ENCODE peak calls at places on chromosomes 2 and 18, in ten cellular contexts. S is adipocyte; M is adrenal gland; W is CD4-positive, alpha-beta T cell; B is lung; E is ovary; D is naive thymus-derived CD4-positive, alpha-beta T cell; O is aorta; K is heart left ventricle; I is OCI-LY7. U is an unnamed sample.

GRCh38 chr18:41936471-41937134 is 18.4 kb upstream of the PIK3C3 start:
- DNase-seq in E (no peak), B (no peak), I (no peak), O (no peak), S (peak; percentile 13), M (no peak), K (no peak), D (no peak), W (no peak), U (no peak)

GRCh38 chr2:61769093-61769675 is 84.7 kb downstream of the FAM161A start:
- DNase-seq in E (no peak), W (no peak), M (no peak), O (no peak), B (no peak), I (no peak), S (no peak), D (no peak), K (no peak), U (no peak)

GRCh38 chr2:126946323-126947089 is 47.8 kb downstream of the TEX51 start:
- DNase-seq in O (no peak), W (no peak), B (peak; percentile 10), D (no peak), M (no peak), E (no peak), K (no peak), S (no peak), I (no peak), U (no peak)

GRCh38 chr2:109402180-109402579 is 211.6 kb downstream of the SEPTIN10 start:
- DNase-seq in I (no peak), K (no peak), D (no peak), S (no peak), M (no peak), W (no peak), E (no peak), B (no peak), O (no peak), U (no peak)

GRCh38 chr2:15764683-15765011 is 173.0 kb downstream of the DDX1 start:
- DNase-seq in W (no peak), I (no peak), S (no peak), E (no peak), K (no peak), O (peak; percentile 38), D (no peak), M (no peak), B (no peak), U (no peak)

GRCh38 chr2:28981016-28981441 is at the start of gene TOGARAM2:
- DNase-seq in S (no peak), K (no peak), B (peak; percentile 41), M (no peak), I (no peak), D (no peak), W (no peak), O (no peak), E (peak; percentile 64), U (no peak)

GRCh38 chr18:64111950-64112349 is 36.9 kb downstream of the LINC00305 start:
- DNase-seq in M (no peak), K (no peak), S (no peak), W (no peak), D (no peak), E (no peak), O (no peak), B (no peak), I (no peak), U (no peak)

GRCh38 chr2:36635194-36635593 is 37.2 kb upstream of the FEZ2 start:
- DNase-seq in W (no peak), D (no peak), B (no peak), O (no peak), I (no peak), S (peak; percentile 32), M (no peak), K (no peak), E (no peak), U (no peak)

GRCh38 chr18:62101236-62101635 is 85.6 kb downstream of the PIGN start:
- DNase-seq in D (no peak), B (no peak), S (peak; percentile 85), I (no peak), W (no peak), K (no peak), E (no peak), O (no peak), M (no peak), U (no peak)

GRCh38 chr2:205741256-205741978 is 59.1 kb downstream of the NRP2 start:
- DNase-seq in B (no peak), S (no peak), D (no peak), E (no peak), K (no peak), I (no peak), M (no peak), W (no peak), O (no peak), U (no peak)

GRCh38 chr18:55688066-55688465 is 100.1 kb upstream of the TCF4 start:
- DNase-seq in M (no peak), B (no peak), D (no peak), W (no peak), S (no peak), I (no peak), K (no peak), O (no peak), E (no peak), U (no peak)
- H3K9me3 ChIP-seq in M (no peaks in the 10 kb centered on the region), B (peaks cover 2% of the 10 kb centered on the region), D (no peaks in the 10 kb centered on the region), W (no peaks in the 10 kb centered on the region), S (no peaks in the 10 kb centered on the region), I (no peaks in the 10 kb centered on the region), K (no peaks in the 10 kb centered on the region), O (no peaks in the 10 kb centered on the region), E (no peaks in the 10 kb centered on the region), U (no peaks in the 10 kb centered on the region)

GRCh38 chr2:25714740-25715139 is 41.4 kb upstream of the DTNB start:
- DNase-seq in M (no peak), K (no peak), W (no peak), S (peak; percentile 22), B (no peak), D (no peak), I (no peak), E (no peak), O (no peak), U (no peak)

GRCh38 chr2:25712455-25712854 is 39.1 kb upstream of the DTNB start:
- DNase-seq in S (no peak), O (no peak), M (no peak), I (no peak), D (no peak), B (no peak), E (no peak), W (no peak), K (no peak), U (no peak)

GRCh38 chr2:25710750-25711149 is 37.4 kb upstream of the DTNB start:
- DNase-seq in S (no peak), E (no peak), D (no peak), M (no peak), W (no peak), K (no peak), I (no peak), B (no peak), O (no peak), U (no peak)

GRCh38 chr2:25709349-25709748 is 36.0 kb upstream of the DTNB start:
- DNase-seq in O (no peak), I (no peak), D (no peak), W (no peak), E (no peak), B (no peak), S (no peak), K (no peak), M (no peak), U (no peak)

GRCh38 chr2:25711641-25712369 is 38.4 kb upstream of the DTNB start:
- DNase-seq in O (no peak), M (no peak), B (no peak), K (no peak), S (no peak), D (no peak), E (no peak), W (no peak), I (no peak), U (no peak)
- H3K9me3 ChIP-seq in O (no peaks in the 10 kb centered on the region), M (no peaks in the 10 kb centered on the region), B (no peaks in the 10 kb centered on the region), K (no peaks in the 10 kb centered on the region), S (no peaks in the 10 kb centered on the region), D (no peaks in the 10 kb centered on the region), E (no peaks in the 10 kb centered on the region), W (no peaks in the 10 kb centered on the region), I (no peaks in the 10 kb centered on the region), U (no peaks in the 10 kb centered on the region)

DNA sequence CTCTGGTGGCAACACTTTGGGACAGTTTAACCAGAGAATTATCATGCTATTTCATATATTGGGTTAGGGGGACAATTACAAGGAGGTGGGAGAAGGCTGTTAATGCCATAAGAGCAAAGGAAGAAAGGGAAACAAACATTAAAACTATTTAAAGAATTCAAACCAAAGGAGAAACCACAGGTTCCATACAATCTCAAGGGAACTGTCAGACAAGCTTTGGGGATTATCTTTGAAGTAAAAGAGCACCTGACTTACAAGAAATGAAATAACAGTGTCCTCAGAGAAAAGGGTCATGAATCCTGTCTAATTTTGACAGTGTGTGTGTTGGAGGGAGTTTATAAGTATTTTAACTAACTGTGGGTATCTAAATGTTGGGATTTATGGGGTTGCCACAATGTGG is 44.4 kb downstream of the CERS6 start:
- DNase-seq in M (no peak), D (no peak), O (no peak), W (no peak), K (no peak), I (no peak), B (no peak), S (no peak), E (no peak), U (no peak)
- H3K9me3 ChIP-seq in M (no peaks in the 10 kb centered on the region), D (no peaks in the 10 kb centered on the region), O (no peaks in the 10 kb centered on the region), W (no peaks in the 10 kb centered on the region), K (no peaks in the 10 kb centered on the region), I (no peaks in the 10 kb centered on the region), B (no peaks in the 10 kb centered on the region), S (no peaks in the 10 kb centered on the region), E (no peaks in the 10 kb centered on the region), U (no peaks in the 10 kb centered on the region)

DNA sequence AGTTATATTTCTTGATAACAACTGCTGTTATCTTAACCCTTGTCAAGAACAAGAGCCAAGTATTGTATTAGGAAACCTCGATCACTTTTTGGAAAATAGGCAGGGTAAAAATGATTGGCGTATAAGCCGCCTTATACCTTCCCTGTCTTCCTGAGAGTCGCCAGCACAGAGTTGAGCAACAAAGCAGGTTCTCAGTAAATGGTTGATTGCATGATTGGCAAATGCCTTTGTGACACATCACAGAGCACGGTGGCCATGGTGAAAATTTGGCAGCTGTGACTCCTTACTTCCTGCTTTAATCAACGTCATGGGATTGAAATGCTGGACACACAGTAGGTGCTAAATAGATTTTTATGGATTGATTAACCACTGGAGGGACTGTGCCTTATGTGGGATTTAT is 3.9 kb upstream of the KLHL29 start:
- DNase-seq in E (no peak), S (peak; percentile 52), M (peak; percentile 72), D (peak; percentile 53), W (no peak), K (peak; percentile 33), O (peak; percentile 83), B (peak; percentile 80), I (peak; percentile 19), U (peak; percentile 43)
- H3K9me3 ChIP-seq in E (no peaks in the 10 kb centered on the region), S (no peaks in the 10 kb centered on the region), M (no peaks in the 10 kb centered on the region), D (no peaks in the 10 kb centered on the region), W (no peaks in the 10 kb centered on the region), K (no peaks in the 10 kb centered on the region), O (no peaks in the 10 kb centered on the region), B (no peaks in the 10 kb centered on the region), I (no peaks in the 10 kb centered on the region), U (no peaks in the 10 kb centered on the region)